ENCODE peak calls at places on chromosomes 7 and 10, in five cellular contexts. One of them, this sample, is unnamed.

GRCh38 chr10:79444243-79445119 is 943 bp downstream of the ZCCHC24 start:
- DNase-seq in fibroblast of the aortic adventitia: peak; percentile 67
- DNase-seq in AG10803: peak; percentile 53
- DNase-seq in astrocyte of the cerebellum: no peak
- DNase-seq in A549: peak; percentile 21
- DNase-seq in this sample: peak; percentile 41

GRCh38 chr10:35007858-35008301 is 82.3 kb downstream of the CUL2 start:
- DNase-seq in fibroblast of the aortic adventitia: no peak
- DNase-seq in AG10803: no peak
- DNase-seq in astrocyte of the cerebellum: peak; percentile 46
- DNase-seq in A549: no peak
- DNase-seq in this sample: no peak

GRCh38 chr10:102994551-102995295 is 76.6 kb downstream of the CNNM2 start:
- DNase-seq in fibroblast of the aortic adventitia: no peak
- DNase-seq in AG10803: no peak
- DNase-seq in astrocyte of the cerebellum: no peak
- DNase-seq in A549: no peak
- DNase-seq in this sample: no peak

GRCh38 chr10:79468015-79468560 is 22.7 kb upstream of the ZCCHC24 start:
- DNase-seq in fibroblast of the aortic adventitia: no peak
- DNase-seq in AG10803: no peak
- DNase-seq in astrocyte of the cerebellum: no peak
- DNase-seq in A549: no peak
- DNase-seq in this sample: no peak

GRCh38 chr7:17546206-17546998 is 247.9 kb downstream of the AHR start:
- DNase-seq in fibroblast of the aortic adventitia: peak; percentile 94
- DNase-seq in AG10803: peak; percentile 94
- DNase-seq in astrocyte of the cerebellum: no peak
- DNase-seq in A549: peak; percentile 47
- DNase-seq in this sample: no peak

GRCh38 chr10:90775351-90776028 is 82.3 kb downstream of the HTR7 start:
- DNase-seq in fibroblast of the aortic adventitia: peak; percentile 80
- DNase-seq in AG10803: peak; percentile 58
- DNase-seq in astrocyte of the cerebellum: peak; percentile 68
- DNase-seq in A549: no peak
- DNase-seq in this sample: no peak

GRCh38 chr7:27303021-27303420 is 60.4 kb downstream of the EVX1 start:
- DNase-seq in fibroblast of the aortic adventitia: peak; percentile 2
- DNase-seq in AG10803: peak; percentile 6
- DNase-seq in astrocyte of the cerebellum: no peak
- DNase-seq in A549: no peak
- DNase-seq in this sample: no peak

GRCh38 chr7:25720427-25720826 is 431.6 kb upstream of the NFE2L3 start:
- DNase-seq in fibroblast of the aortic adventitia: no peak
- DNase-seq in AG10803: no peak
- DNase-seq in astrocyte of the cerebellum: no peak
- DNase-seq in A549: peak; percentile 16
- DNase-seq in this sample: no peak

GRCh38 chr10:133259603-133259992 is 17.1 kb downstream of the ADAM8 start:
- DNase-seq in fibroblast of the aortic adventitia: no peak
- DNase-seq in AG10803: no peak
- DNase-seq in astrocyte of the cerebellum: no peak
- DNase-seq in A549: no peak
- DNase-seq in this sample: no peak

GRCh38 chr7:66500087-66500486 is 128.6 kb upstream of the KCTD7 start:
- DNase-seq in fibroblast of the aortic adventitia: no peak
- DNase-seq in AG10803: no peak
- DNase-seq in astrocyte of the cerebellum: no peak
- DNase-seq in A549: peak; percentile 61
- DNase-seq in this sample: no peak

DNA sequence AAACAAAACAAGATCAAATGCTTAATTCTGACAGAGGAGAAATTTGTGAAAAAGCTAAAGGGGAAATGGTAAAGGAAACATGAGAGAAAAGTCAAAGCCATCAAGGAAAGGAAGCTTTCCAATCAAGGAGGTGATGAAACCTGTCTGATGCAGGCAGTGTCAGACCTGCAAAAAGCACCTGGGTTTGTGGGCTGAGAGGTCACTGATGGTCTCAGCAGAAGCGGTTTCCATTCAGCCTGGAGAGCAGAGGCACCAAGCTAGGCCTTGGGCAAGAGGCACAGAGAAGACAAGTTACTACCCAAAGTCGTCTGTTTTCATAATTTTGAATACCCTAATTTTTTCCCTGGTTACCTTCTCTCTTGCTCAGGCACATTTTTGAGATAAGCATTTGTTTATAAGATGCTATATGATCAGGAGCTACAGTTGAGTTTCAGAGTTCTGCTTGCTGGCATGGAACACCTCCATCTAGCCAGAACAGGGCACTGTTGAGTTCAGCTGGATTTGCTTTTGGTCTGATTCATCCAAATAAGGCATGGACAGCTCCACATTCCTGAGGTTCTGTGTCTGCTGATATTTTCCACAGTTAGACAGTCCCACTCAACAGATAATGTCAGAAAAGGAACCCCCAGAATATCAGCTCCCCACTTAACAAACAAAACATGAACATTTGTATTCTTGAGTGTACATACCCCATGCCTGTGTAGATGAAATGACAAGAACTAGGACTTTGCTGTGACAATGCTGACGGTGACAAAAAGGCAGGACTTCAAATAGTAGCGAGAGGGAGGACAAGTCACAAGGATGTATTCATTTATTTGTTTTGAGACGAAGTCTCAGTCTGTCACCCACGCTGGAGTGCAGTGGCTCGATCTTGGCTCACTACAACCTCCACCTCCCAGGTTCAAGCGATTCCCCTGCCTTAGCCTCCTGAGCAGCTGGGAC is 4.9 kb upstream of the PPIA start:
- DNase-seq in fibroblast of the aortic adventitia: peak; percentile 50
- DNase-seq in AG10803: peak; percentile 67
- DNase-seq in astrocyte of the cerebellum: no peak
- DNase-seq in A549: no peak
- DNase-seq in this sample: peak; percentile 16
- TF ChIP-seq CTCF in fibroblast of the aortic adventitia: peak; percentile 30
- TF ChIP-seq CTCF in AG10803: peak; percentile 53
- TF ChIP-seq CTCF in astrocyte of the cerebellum: peak; percentile 19
- TF ChIP-seq CTCF in A549: no peak
- TF ChIP-seq CTCF in this sample: peak; percentile 30

DNA sequence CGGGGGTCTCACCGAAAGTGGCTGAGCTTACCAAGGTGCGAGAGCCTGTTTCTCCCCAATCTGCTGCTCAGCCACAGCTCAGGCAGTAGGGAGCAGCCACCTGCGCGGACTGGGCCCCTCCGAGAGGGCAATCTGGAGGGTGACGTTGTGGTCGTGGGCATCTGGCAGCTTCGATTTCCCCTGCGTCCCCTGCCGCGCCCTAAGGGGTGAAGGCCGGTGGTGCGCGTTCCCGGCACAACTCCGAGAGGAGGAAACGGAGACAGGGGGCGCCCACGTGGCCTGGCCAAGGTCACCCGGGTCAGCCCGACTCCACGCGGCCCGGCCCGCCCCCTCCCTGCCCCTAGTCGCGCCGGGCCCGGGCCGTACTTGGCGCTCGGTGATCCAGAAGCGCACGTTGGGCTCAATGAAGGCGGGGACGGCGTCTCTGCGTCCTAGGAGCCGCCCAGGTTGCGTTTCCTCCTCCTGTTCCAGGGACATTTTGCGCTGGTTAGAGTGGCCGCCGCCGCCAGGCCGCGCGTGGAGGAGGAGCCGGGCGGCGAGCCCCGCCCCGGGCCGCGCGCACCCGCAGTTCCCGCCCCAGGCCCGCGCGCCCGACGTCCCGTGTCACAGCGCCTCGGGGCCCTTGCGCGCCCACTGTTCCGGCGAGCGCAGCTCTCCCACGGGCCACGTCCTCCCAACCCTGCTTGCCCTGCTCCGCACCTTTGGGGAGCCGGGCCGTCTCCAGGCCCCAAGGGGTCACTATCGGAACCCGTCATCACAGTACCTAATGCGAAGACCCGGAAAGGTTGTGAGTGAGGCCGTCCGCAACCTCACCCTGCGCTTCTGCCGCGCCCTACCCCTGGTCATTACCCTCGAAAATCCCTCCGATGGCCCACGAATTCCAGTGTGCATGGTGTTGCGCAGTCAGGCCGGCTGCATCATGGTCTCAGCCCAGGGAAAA is at the start of gene SFXN4:
- DNase-seq in fibroblast of the aortic adventitia: peak; percentile 33
- DNase-seq in AG10803: peak; percentile 55
- DNase-seq in astrocyte of the cerebellum: no peak
- DNase-seq in A549: peak; percentile 76
- DNase-seq in this sample: no peak
- TF ChIP-seq CTCF in fibroblast of the aortic adventitia: no peak
- TF ChIP-seq CTCF in AG10803: no peak
- TF ChIP-seq CTCF in astrocyte of the cerebellum: no peak
- TF ChIP-seq CTCF in A549: no peak
- TF ChIP-seq CTCF in this sample: no peak

GRCh38 chr7:132930881-132931280 is 151.0 kb downstream of the CHCHD3 start:
- DNase-seq in fibroblast of the aortic adventitia: no peak
- DNase-seq in AG10803: no peak
- DNase-seq in astrocyte of the cerebellum: no peak
- DNase-seq in A549: peak; percentile 31
- DNase-seq in this sample: no peak
- TF ChIP-seq CTCF in fibroblast of the aortic adventitia: no peak
- TF ChIP-seq CTCF in AG10803: no peak
- TF ChIP-seq CTCF in astrocyte of the cerebellum: peak; percentile 36
- TF ChIP-seq CTCF in A549: peak; percentile 29
- TF ChIP-seq CTCF in this sample: peak; percentile 2

GRCh38 chr7:158885624-158886023 is 29.3 kb downstream of the DYNC2I1 start:
- DNase-seq in fibroblast of the aortic adventitia: peak; percentile 18
- DNase-seq in AG10803: no peak
- DNase-seq in astrocyte of the cerebellum: no peak
- DNase-seq in A549: peak; percentile 41
- DNase-seq in this sample: no peak
- TF ChIP-seq CTCF in fibroblast of the aortic adventitia: peak; percentile 31
- TF ChIP-seq CTCF in AG10803: peak; percentile 36
- TF ChIP-seq CTCF in astrocyte of the cerebellum: peak; percentile 8
- TF ChIP-seq CTCF in A549: peak; percentile 65
- TF ChIP-seq CTCF in this sample: peak; percentile 13

DNA sequence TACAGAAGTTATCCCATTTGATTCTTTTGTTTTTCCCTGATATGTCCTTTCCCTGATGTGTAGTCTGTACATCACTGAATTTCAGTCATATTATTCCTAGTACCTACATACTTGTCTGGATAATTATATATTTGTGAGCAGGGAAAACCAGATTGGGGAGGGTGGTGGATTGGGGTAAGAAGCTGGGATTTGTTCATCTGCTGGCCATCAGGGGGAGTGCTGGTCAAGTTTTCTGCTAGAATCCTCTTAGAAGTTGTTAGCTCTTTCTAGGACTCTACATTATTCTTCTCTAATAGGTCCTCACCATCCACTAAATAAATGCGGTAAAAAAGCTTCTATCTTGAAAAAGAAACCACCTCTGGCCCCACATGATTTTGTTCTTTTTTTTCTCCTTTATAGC is 232.7 kb upstream of the TAC1 start:
- DNase-seq in fibroblast of the aortic adventitia: peak; percentile 2
- DNase-seq in AG10803: peak; percentile 3
- DNase-seq in astrocyte of the cerebellum: peak; percentile 1
- DNase-seq in A549: peak; percentile 56
- DNase-seq in this sample: no peak
- TF ChIP-seq CTCF in fibroblast of the aortic adventitia: peak; percentile 10
- TF ChIP-seq CTCF in AG10803: no peak
- TF ChIP-seq CTCF in astrocyte of the cerebellum: peak; percentile 48
- TF ChIP-seq CTCF in A549: peak; percentile 41
- TF ChIP-seq CTCF in this sample: no peak

This sample was measured in AG09319.